ENCODE peak calls at places on chromosomes 13 and 19, in four cellular contexts. One of them, this sample, is unnamed.

GRCh38 chr13:49731766-49732165 is 40.5 kb upstream of the EBPL start:
- DNase-seq in choroid plexus epithelial cell: peak
- DNase-seq in naive thymus-derived CD8-positive, alpha-beta T cell: no peak
- DNase-seq in progenitor cell of endocrine pancreas: no peak
- DNase-seq in this sample: no peak

GRCh38 chr13:106548064-106548696 is 12.7 kb upstream of the EFNB2 start:
- DNase-seq in choroid plexus epithelial cell: peak
- DNase-seq in naive thymus-derived CD8-positive, alpha-beta T cell: no peak
- DNase-seq in progenitor cell of endocrine pancreas: no peak
- DNase-seq in this sample: no peak

GRCh38 chr19:39405930-39406655 is 554 bp upstream of the ZFP36 start:
- DNase-seq in choroid plexus epithelial cell: peak
- DNase-seq in naive thymus-derived CD8-positive, alpha-beta T cell: peak
- DNase-seq in progenitor cell of endocrine pancreas: no peak
- DNase-seq in this sample: no peak

GRCh38 chr13:67833564-67833963 is 603.4 kb upstream of the PCDH9 start:
- DNase-seq in choroid plexus epithelial cell: no peak
- DNase-seq in naive thymus-derived CD8-positive, alpha-beta T cell: no peak
- DNase-seq in progenitor cell of endocrine pancreas: no peak
- DNase-seq in this sample: no peak

GRCh38 chr13:79936368-79937136 is 404.4 kb downstream of the SPRY2 start:
- DNase-seq in choroid plexus epithelial cell: peak
- DNase-seq in naive thymus-derived CD8-positive, alpha-beta T cell: no peak
- DNase-seq in progenitor cell of endocrine pancreas: no peak
- DNase-seq in this sample: peak

GRCh38 chr19:17775245-17775927 is 19.6 kb upstream of the B3GNT3 start:
- DNase-seq in choroid plexus epithelial cell: peak
- DNase-seq in naive thymus-derived CD8-positive, alpha-beta T cell: peak
- DNase-seq in progenitor cell of endocrine pancreas: peak
- DNase-seq in this sample: peak

GRCh38 chr13:102191951-102192461 is 209.8 kb downstream of the FGF14 start:
- DNase-seq in choroid plexus epithelial cell: peak
- DNase-seq in naive thymus-derived CD8-positive, alpha-beta T cell: no peak
- DNase-seq in progenitor cell of endocrine pancreas: no peak
- DNase-seq in this sample: no peak

GRCh38 chr13:29832899-29833298 is 17.5 kb downstream of the UBL3 start:
- DNase-seq in choroid plexus epithelial cell: no peak
- DNase-seq in naive thymus-derived CD8-positive, alpha-beta T cell: no peak
- DNase-seq in progenitor cell of endocrine pancreas: no peak
- DNase-seq in this sample: no peak

GRCh38 chr13:50485979-50486935 is 357.2 kb downstream of the DLEU7 start:
- DNase-seq in choroid plexus epithelial cell: peak
- DNase-seq in naive thymus-derived CD8-positive, alpha-beta T cell: no peak
- DNase-seq in progenitor cell of endocrine pancreas: no peak
- DNase-seq in this sample: peak

GRCh38 chr19:52453324-52454094 is at the start of gene ZNF578:
- DNase-seq in choroid plexus epithelial cell: peak
- DNase-seq in naive thymus-derived CD8-positive, alpha-beta T cell: peak
- DNase-seq in progenitor cell of endocrine pancreas: no peak
- DNase-seq in this sample: peak

GRCh38 chr13:48050550-48050949 is 13.0 kb downstream of the NUDT15 start:
- DNase-seq in choroid plexus epithelial cell: no peak
- DNase-seq in naive thymus-derived CD8-positive, alpha-beta T cell: no peak
- DNase-seq in progenitor cell of endocrine pancreas: no peak
- DNase-seq in this sample: no peak

GRCh38 chr19:1471514-1472107 is 7.4 kb downstream of the C19orf25 start:
- DNase-seq in choroid plexus epithelial cell: no peak
- DNase-seq in naive thymus-derived CD8-positive, alpha-beta T cell: no peak
- DNase-seq in progenitor cell of endocrine pancreas: no peak
- DNase-seq in this sample: no peak

GRCh38 chr13:95535243-95535642 is 17.3 kb upstream of the CLDN10 start:
- DNase-seq in choroid plexus epithelial cell: peak
- DNase-seq in naive thymus-derived CD8-positive, alpha-beta T cell: no peak
- DNase-seq in progenitor cell of endocrine pancreas: no peak
- DNase-seq in this sample: peak

GRCh38 chr13:21884299-21884878 is 213.5 kb downstream of the FGF9 start:
- DNase-seq in choroid plexus epithelial cell: no peak
- DNase-seq in naive thymus-derived CD8-positive, alpha-beta T cell: no peak
- DNase-seq in progenitor cell of endocrine pancreas: no peak
- DNase-seq in this sample: no peak

GRCh38 chr13:109788372-109789195 is 2.2 kb upstream of the IRS2 start:
- DNase-seq in choroid plexus epithelial cell: no peak
- DNase-seq in naive thymus-derived CD8-positive, alpha-beta T cell: no peak
- DNase-seq in progenitor cell of endocrine pancreas: no peak
- DNase-seq in this sample: no peak

GRCh38 chr19:991174-991931 is 7.2 kb downstream of the WDR18 start:
- DNase-seq in choroid plexus epithelial cell: peak
- DNase-seq in naive thymus-derived CD8-positive, alpha-beta T cell: peak
- DNase-seq in progenitor cell of endocrine pancreas: no peak
- DNase-seq in this sample: peak

GRCh38 chr13:106530209-106530906 is 5.1 kb downstream of the EFNB2 start:
- DNase-seq in choroid plexus epithelial cell: peak
- DNase-seq in naive thymus-derived CD8-positive, alpha-beta T cell: no peak
- DNase-seq in progenitor cell of endocrine pancreas: no peak
- DNase-seq in this sample: peak

GRCh38 chr13:75175575-75175974 is 306.4 kb downstream of the TBC1D4 start:
- DNase-seq in choroid plexus epithelial cell: peak
- DNase-seq in naive thymus-derived CD8-positive, alpha-beta T cell: no peak
- DNase-seq in progenitor cell of endocrine pancreas: no peak
- DNase-seq in this sample: no peak

GRCh38 chr13:42022796-42023493 is 25.5 kb upstream of the DGKH start:
- DNase-seq in choroid plexus epithelial cell: no peak
- DNase-seq in naive thymus-derived CD8-positive, alpha-beta T cell: no peak
- DNase-seq in progenitor cell of endocrine pancreas: no peak
- DNase-seq in this sample: no peak

GRCh38 chr13:51759240-51759639 is 44.7 kb downstream of the DHRS12 start:
- DNase-seq in choroid plexus epithelial cell: peak
- DNase-seq in naive thymus-derived CD8-positive, alpha-beta T cell: no peak
- DNase-seq in progenitor cell of endocrine pancreas: no peak
- DNase-seq in this sample: no peak

GRCh38 chr19:48818234-48818823 is 7.5 kb upstream of the BCAT2 start:
- DNase-seq in choroid plexus epithelial cell: no peak
- DNase-seq in naive thymus-derived CD8-positive, alpha-beta T cell: no peak
- DNase-seq in progenitor cell of endocrine pancreas: no peak
- DNase-seq in this sample: no peak

GRCh38 chr19:9836021-9836420 is 903 bp downstream of the PIN1 start:
- DNase-seq in choroid plexus epithelial cell: peak
- DNase-seq in naive thymus-derived CD8-positive, alpha-beta T cell: no peak
- DNase-seq in progenitor cell of endocrine pancreas: no peak
- DNase-seq in this sample: no peak

GRCh38 chr13:27274631-27275030 is 4.0 kb downstream of the RASL11A start:
- DNase-seq in choroid plexus epithelial cell: no peak
- DNase-seq in naive thymus-derived CD8-positive, alpha-beta T cell: no peak
- DNase-seq in progenitor cell of endocrine pancreas: no peak
- DNase-seq in this sample: no peak

GRCh38 chr19:16814526-16815100 is 14.6 kb upstream of the SIN3B start:
- DNase-seq in choroid plexus epithelial cell: peak
- DNase-seq in naive thymus-derived CD8-positive, alpha-beta T cell: no peak
- DNase-seq in progenitor cell of endocrine pancreas: no peak
- DNase-seq in this sample: peak

GRCh38 chr19:34468400-34468799 is 13.2 kb upstream of the WTIP start:
- DNase-seq in choroid plexus epithelial cell: peak
- DNase-seq in naive thymus-derived CD8-positive, alpha-beta T cell: no peak
- DNase-seq in progenitor cell of endocrine pancreas: no peak
- DNase-seq in this sample: no peak

GRCh38 chr19:52535831-52536800 is 8.6 kb downstream of the ZNF808 start:
- DNase-seq in choroid plexus epithelial cell: peak
- DNase-seq in naive thymus-derived CD8-positive, alpha-beta T cell: peak
- DNase-seq in progenitor cell of endocrine pancreas: peak
- DNase-seq in this sample: peak

GRCh38 chr19:16315825-16316505 is 8.7 kb upstream of the KLF2 start:
- DNase-seq in choroid plexus epithelial cell: peak
- DNase-seq in naive thymus-derived CD8-positive, alpha-beta T cell: no peak
- DNase-seq in progenitor cell of endocrine pancreas: no peak
- DNase-seq in this sample: no peak

GRCh38 chr19:48970923-48971395 is 5.8 kb downstream of the FTL start:
- DNase-seq in choroid plexus epithelial cell: peak
- DNase-seq in naive thymus-derived CD8-positive, alpha-beta T cell: peak
- DNase-seq in progenitor cell of endocrine pancreas: peak
- DNase-seq in this sample: peak

GRCh38 chr19:50205681-50206138 is 2.3 kb downstream of the MYH14 start:
- DNase-seq in choroid plexus epithelial cell: no peak
- DNase-seq in naive thymus-derived CD8-positive, alpha-beta T cell: no peak
- DNase-seq in progenitor cell of endocrine pancreas: peak
- DNase-seq in this sample: no peak

GRCh38 chr19:38093154-38093553 is 130.9 kb downstream of the DPF1 start:
- DNase-seq in choroid plexus epithelial cell: no peak
- DNase-seq in naive thymus-derived CD8-positive, alpha-beta T cell: no peak
- DNase-seq in progenitor cell of endocrine pancreas: no peak
- DNase-seq in this sample: no peak

GRCh38 chr19:14503285-14503684 is 7.4 kb upstream of the GIPC1 start:
- DNase-seq in choroid plexus epithelial cell: no peak
- DNase-seq in naive thymus-derived CD8-positive, alpha-beta T cell: no peak
- DNase-seq in progenitor cell of endocrine pancreas: no peak
- DNase-seq in this sample: no peak

GRCh38 chr13:50015263-50015662 is at the start of gene KCNRG:
- DNase-seq in choroid plexus epithelial cell: no peak
- DNase-seq in naive thymus-derived CD8-positive, alpha-beta T cell: no peak
- DNase-seq in progenitor cell of endocrine pancreas: no peak
- DNase-seq in this sample: no peak

GRCh38 chr19:53511933-53512374 is 26.0 kb upstream of the ZNF331 start:
- DNase-seq in choroid plexus epithelial cell: peak
- DNase-seq in naive thymus-derived CD8-positive, alpha-beta T cell: peak
- DNase-seq in progenitor cell of endocrine pancreas: peak
- DNase-seq in this sample: peak

This sample was measured in mesendoderm.